ENCODE peak calls at places on chromosomes 16 and 17, in nine cellular contexts. F is iPS DF 6.9; O is cardiac muscle cell; C is stimulated activated CD4-positive, alpha-beta T cell treated with anti-CD3 and anti-CD28 coated beads, Interleukin-12 subunit alpha, Interleukin-12 subunit beta, amount 100 ng/mL, for 4 hours; K is A172; X is ovary; D is brain microvascular endothelial cell; Y is EH; P is activated effector memory CD4-positive, alpha-beta T cell treated with Interleukin-2 at 50 U/mL for 16 hours. J is an unnamed sample.

GRCh38 chr16:3716831-3717234 is 491 bp downstream of the TRAP1 start:
- DNase-seq in F (no peak), O (peak; percentile 40), C (peak; percentile 41), K (no peak), X (no peak), D (peak; percentile 6), Y (peak; percentile 24), P (no peak), J (no peak)

GRCh38 chr17:6506679-6507231 is 49.6 kb downstream of the PITPNM3 start:
- DNase-seq in F (no peak), O (no peak), C (no peak), K (peak; percentile 99), X (peak; percentile 40), D (no peak), Y (peak; percentile 67), P (no peak), J (no peak)

GRCh38 chr16:84654998-84655397 is 6.7 kb downstream of the KLHL36 start:
- DNase-seq in F (no peak), O (no peak), C (no peak), K (no peak), X (no peak), D (no peak), Y (no peak), P (no peak), J (no peak)

GRCh38 chr17:78325076-78325712 is 34.7 kb downstream of the SOCS3 start:
- DNase-seq in F (no peak), O (no peak), C (no peak), K (peak; percentile 75), X (no peak), D (peak; percentile 60), Y (peak; percentile 89), P (no peak), J (no peak)

GRCh38 chr16:80066805-80067580 is 466.5 kb upstream of the MAF start:
- DNase-seq in F (no peak), O (no peak), C (no peak), K (no peak), X (no peak), D (no peak), Y (no peak), P (no peak), J (no peak)

GRCh38 chr16:8958344-8958808 is 5.3 kb downstream of the USP7 start:
- DNase-seq in F (no peak), O (no peak), C (no peak), K (peak; percentile 75), X (no peak), D (peak; percentile 84), Y (peak; percentile 90), P (no peak), J (no peak)

GRCh38 chr16:89064606-89065444 is 28.8 kb upstream of the ACSF3 start:
- DNase-seq in F (no peak), O (no peak), C (no peak), K (no peak), X (no peak), D (no peak), Y (no peak), P (no peak), J (no peak)

GRCh38 chr16:57901480-57902069 is 69.4 kb downstream of the CNGB1 start:
- DNase-seq in F (no peak), O (no peak), C (no peak), K (no peak), X (no peak), D (no peak), Y (no peak), P (no peak), J (no peak)

GRCh38 chr16:30186444-30186781 is 3.0 kb downstream of the CORO1A start:
- DNase-seq in F (no peak), O (no peak), C (no peak), K (no peak), X (no peak), D (no peak), Y (no peak), P (no peak), J (no peak)

GRCh38 chr16:1689853-1690252 is 11.8 kb downstream of the JPT2 start:
- DNase-seq in F (no peak), O (no peak), C (no peak), K (no peak), X (no peak), D (no peak), Y (no peak), P (no peak), J (no peak)

GRCh38 chr16:2022723-2023097 is 3.1 kb downstream of the NPW start:
- DNase-seq in F (no peak), O (peak; percentile 61), C (no peak), K (no peak), X (no peak), D (peak; percentile 23), Y (peak; percentile 73), P (no peak), J (no peak)

GRCh38 chr16:89354325-89354724 is 136.0 kb downstream of the ANKRD11 start:
- DNase-seq in F (no peak), O (no peak), C (no peak), K (no peak), X (no peak), D (no peak), Y (no peak), P (no peak), J (no peak)